ENCODE peak calls at places on chromosomes 4 and X, in five cellular contexts. H, J, E, K and Y are unnamed samples.

GRCh38 chr4:28973591-28974350 is 1746.4 kb upstream of the PCDH7 start:
- DNase-seq in H (no peak), J (no peak), E (no peak), K (no peak), Y (no peak)

GRCh38 chrX:41634284-41634683 is 54.5 kb upstream of the GPR34 start:
- DNase-seq in H (no peak), J (no peak), E (no peak), K (no peak), Y (no peak)

GRCh38 chrX:109384569-109385174 is 97.2 kb downstream of the GUCY2F start:
- DNase-seq in H (no peak), J (peak; percentile 7), E (no peak), K (no peak), Y (peak; percentile 1)

GRCh38 chr4:13984996-13985780 is 357.7 kb upstream of the BOD1L1 start:
- DNase-seq in H (no peak), J (peak; percentile 34), E (no peak), K (no peak), Y (no peak)

GRCh38 chr4:77762531-77762930 is 56.6 kb downstream of the CNOT6L start:
- DNase-seq in H (no peak), J (no peak), E (no peak), K (no peak), Y (no peak)

GRCh38 chrX:46865281-46865680 is 28.4 kb downstream of the RP2 start:
- DNase-seq in H (no peak), J (peak; percentile 1), E (no peak), K (no peak), Y (no peak)

GRCh38 chr4:19675172-19675811 is 576.4 kb upstream of the SLIT2 start:
- DNase-seq in H (no peak), J (no peak), E (no peak), K (no peak), Y (no peak)

GRCh38 chrX:102651968-102652744 is 873 bp downstream of the GPRASP1 start:
- DNase-seq in H (no peak), J (peak; percentile 5), E (peak; percentile 75), K (no peak), Y (no peak)

GRCh38 chr4:54082168-54082567 is 17.8 kb upstream of the CHIC2 start:
- DNase-seq in H (peak; percentile 46), J (peak; percentile 91), E (no peak), K (no peak), Y (peak; percentile 91)

GRCh38 chr4:6183740-6184139 is 16.6 kb downstream of the JAKMIP1 start:
- DNase-seq in H (no peak), J (no peak), E (peak; percentile 28), K (no peak), Y (no peak)

GRCh38 chr4:41887821-41888699 is 47.2 kb upstream of the TMEM33 start:
- DNase-seq in H (peak; percentile 52), J (peak; percentile 32), E (peak; percentile 38), K (no peak), Y (peak; percentile 62)

GRCh38 chrX:151688695-151689094 is 6.6 kb upstream of the PRRG3 start:
- DNase-seq in H (no peak), J (no peak), E (no peak), K (no peak), Y (no peak)

GRCh38 chr4:3419836-3420605 is 21.7 kb upstream of the HGFAC start:
- DNase-seq in H (no peak), J (no peak), E (no peak), K (no peak), Y (no peak)

GRCh38 chrX:50629774-50630173 is 159.1 kb upstream of the DGKK start:
- DNase-seq in H (no peak), J (no peak), E (no peak), K (no peak), Y (no peak)

GRCh38 chr4:7970031-7970946 is 30.6 kb upstream of the AFAP1 start:
- DNase-seq in H (peak; percentile 42), J (no peak), E (peak; percentile 40), K (peak; percentile 61), Y (no peak)

GRCh38 chr4:56641494-56642051 is 39.5 kb downstream of the HOPX start:
- DNase-seq in H (no peak), J (peak; percentile 94), E (no peak), K (no peak), Y (peak; percentile 15)

GRCh38 chr4:55733874-55734437 is 85.6 kb upstream of the EXOC1L start:
- DNase-seq in H (peak; percentile 91), J (peak; percentile 8), E (no peak), K (no peak), Y (peak; percentile 96)

GRCh38 chr4:8662776-8663175 is 70.2 kb downstream of the CPZ start:
- DNase-seq in H (no peak), J (no peak), E (no peak), K (no peak), Y (no peak)

GRCh38 chr4:40897557-40898203 is 147.9 kb downstream of the NSUN7 start:
- DNase-seq in H (peak; percentile 75), J (peak; percentile 57), E (peak; percentile 34), K (peak; percentile 69), Y (peak; percentile 65)

GRCh38 chrX:150362599-150363481 is at the start of gene MAMLD1:
- DNase-seq in H (peak; percentile 70), J (peak; percentile 45), E (peak; percentile 32), K (peak; percentile 69), Y (peak; percentile 54)

GRCh38 chr4:138086471-138086870 is 155.7 kb downstream of the SLC7A11 start:
- DNase-seq in H (no peak), J (no peak), E (no peak), K (no peak), Y (no peak)

GRCh38 chr4:109912706-109913621 is at the start of gene EGF:
- DNase-seq in H (no peak), J (peak; percentile 46), E (no peak), K (no peak), Y (peak; percentile 24)

GRCh38 chrX:24025741-24026402 is 1.1 kb downstream of the KLHL15 start:
- DNase-seq in H (no peak), J (no peak), E (no peak), K (no peak), Y (peak; percentile 23)

GRCh38 chrX:67044029-67044653 is 405.3 kb upstream of the EDA2R start:
- DNase-seq in H (peak; percentile 26), J (no peak), E (no peak), K (no peak), Y (no peak)

GRCh38 chr4:41256740-41257256 is at the start of gene UCHL1:
- DNase-seq in H (peak; percentile 26), J (peak; percentile 13), E (no peak), K (peak; percentile 20), Y (no peak)

GRCh38 chrX:69065451-69065850 is 99.8 kb downstream of the PJA1 start:
- DNase-seq in H (peak; percentile 7), J (peak; percentile 26), E (no peak), K (no peak), Y (no peak)

GRCh38 chrX:138917781-138918180 is 206.3 kb upstream of the FGF13 start:
- DNase-seq in H (no peak), J (peak; percentile 42), E (no peak), K (no peak), Y (no peak)

GRCh38 chrX:32483534-32484136 is 727.7 kb downstream of the DMD start:
- DNase-seq in H (no peak), J (no peak), E (no peak), K (no peak), Y (no peak)

GRCh38 chrX:134520860-134521390 is 61.0 kb downstream of the HPRT1 start:
- DNase-seq in H (no peak), J (peak; percentile 26), E (no peak), K (no peak), Y (peak; percentile 26)

GRCh38 chrX:66408507-66408906 is 230.4 kb downstream of the EDA2R start:
- DNase-seq in H (no peak), J (no peak), E (peak; percentile 9), K (no peak), Y (peak; percentile 13)

GRCh38 chr4:20512053-20512810 is 188.0 kb upstream of the PACRGL start:
- DNase-seq in H (no peak), J (no peak), E (no peak), K (no peak), Y (no peak)

GRCh38 chr4:172035573-172035972 is 222.4 kb downstream of the GALNTL6 start:
- DNase-seq in H (no peak), J (no peak), E (no peak), K (no peak), Y (no peak)

GRCh38 chr4:8129136-8129535 is 29.5 kb downstream of the ABLIM2 start:
- DNase-seq in H (no peak), J (no peak), E (no peak), K (no peak), Y (no peak)

GRCh38 chr4:75919914-75920313 is 17.7 kb upstream of the PPEF2 start:
- DNase-seq in H (no peak), J (no peak), E (no peak), K (no peak), Y (peak; percentile 82)

GRCh38 chr4:127856485-127857447 is 23.9 kb upstream of the PLK4 start:
- DNase-seq in H (no peak), J (no peak), E (no peak), K (no peak), Y (peak; percentile 42)

GRCh38 chr4:147787204-147787603 is 55.3 kb downstream of the ARHGAP10 start:
- DNase-seq in H (no peak), J (peak; percentile 14), E (no peak), K (no peak), Y (no peak)

GRCh38 chr4:159289682-159290081 is 186.8 kb downstream of the RAPGEF2 start:
- DNase-seq in H (no peak), J (no peak), E (no peak), K (no peak), Y (no peak)

GRCh38 chr4:163448541-163449203 is 24.9 kb downstream of the TKTL2 start:
- DNase-seq in H (no peak), J (no peak), E (no peak), K (no peak), Y (no peak)

GRCh38 chrX:113580486-113580885 is 739.9 kb upstream of the AMOT start:
- DNase-seq in H (no peak), J (no peak), E (no peak), K (no peak), Y (no peak)

GRCh38 chrX:78831523-78831922 is 84.0 kb downstream of the LPAR4 start:
- DNase-seq in H (no peak), J (no peak), E (no peak), K (no peak), Y (no peak)